ENCODE peak calls at places on chromosomes 7 and 10, in five cellular contexts. One of them, this sample, is unnamed.

GRCh38 chr10:34598972-34599371 is 216.1 kb downstream of the PARD3 start:
- DNase-seq in tibial nerve: no peak
- DNase-seq in glutamatergic neuron: no peak
- DNase-seq in psoas muscle: no peak
- DNase-seq in choroid plexus epithelial cell: peak; percentile 59
- DNase-seq in this sample: no peak

GRCh38 chr7:133633055-133633454 is 380.2 kb downstream of the EXOC4 start:
- DNase-seq in choroid plexus epithelial cell: peak; percentile 81
- DNase-seq in tibial nerve: no peak
- DNase-seq in glutamatergic neuron: no peak
- DNase-seq in psoas muscle: no peak
- DNase-seq in this sample: peak; percentile 26

GRCh38 chr7:155921804-155922506 is 109.7 kb upstream of the SHH start:
- DNase-seq in choroid plexus epithelial cell: no peak
- DNase-seq in tibial nerve: no peak
- DNase-seq in psoas muscle: no peak
- DNase-seq in glutamatergic neuron: no peak
- DNase-seq in this sample: no peak

GRCh38 chr7:84637568-84638338 is 443.2 kb upstream of the SEMA3A start:
- DNase-seq in psoas muscle: no peak
- DNase-seq in choroid plexus epithelial cell: peak; percentile 94
- DNase-seq in glutamatergic neuron: no peak
- DNase-seq in tibial nerve: no peak
- DNase-seq in this sample: peak; percentile 79

GRCh38 chr10:121702351-121703320 is 104.4 kb upstream of the FGFR2 start:
- DNase-seq in glutamatergic neuron: no peak
- DNase-seq in psoas muscle: no peak
- DNase-seq in choroid plexus epithelial cell: peak; percentile 62
- DNase-seq in tibial nerve: no peak
- DNase-seq in this sample: peak; percentile 77

GRCh38 chr10:86348321-86349210 is 18.0 kb downstream of the GRID1 start:
- DNase-seq in psoas muscle: no peak
- DNase-seq in tibial nerve: no peak
- DNase-seq in glutamatergic neuron: peak; percentile 4
- DNase-seq in choroid plexus epithelial cell: peak; percentile 22
- DNase-seq in this sample: no peak

GRCh38 chr10:7428673-7429350 is 18.0 kb upstream of the SFMBT2 start:
- DNase-seq in choroid plexus epithelial cell: no peak
- DNase-seq in psoas muscle: no peak
- DNase-seq in tibial nerve: no peak
- DNase-seq in glutamatergic neuron: no peak
- DNase-seq in this sample: no peak

GRCh38 chr10:14605231-14605925 is 169.3 kb downstream of the FAM107B start:
- DNase-seq in psoas muscle: no peak
- DNase-seq in choroid plexus epithelial cell: peak; percentile 65
- DNase-seq in tibial nerve: no peak
- DNase-seq in glutamatergic neuron: no peak
- DNase-seq in this sample: peak; percentile 80

GRCh38 chr10:88138319-88138848 is 275.0 kb downstream of the PTEN start:
- DNase-seq in choroid plexus epithelial cell: no peak
- DNase-seq in tibial nerve: no peak
- DNase-seq in glutamatergic neuron: no peak
- DNase-seq in psoas muscle: no peak
- DNase-seq in this sample: no peak

GRCh38 chr7:70595741-70596574 is 536.0 kb upstream of the GALNT17 start:
- DNase-seq in tibial nerve: no peak
- DNase-seq in choroid plexus epithelial cell: no peak
- DNase-seq in psoas muscle: peak; percentile 55
- DNase-seq in glutamatergic neuron: peak; percentile 59
- DNase-seq in this sample: no peak

GRCh38 chr7:100949227-100949930 is at the start of gene MUC3A:
- DNase-seq in tibial nerve: no peak
- DNase-seq in psoas muscle: no peak
- DNase-seq in choroid plexus epithelial cell: no peak
- DNase-seq in glutamatergic neuron: no peak
- DNase-seq in this sample: no peak

GRCh38 chr7:73518470-73518869 is 3.6 kb downstream of the BAZ1B start:
- DNase-seq in psoas muscle: no peak
- DNase-seq in tibial nerve: no peak
- DNase-seq in glutamatergic neuron: no peak
- DNase-seq in choroid plexus epithelial cell: no peak
- DNase-seq in this sample: no peak

GRCh38 chr7:96303105-96303685 is 18.7 kb downstream of the SLC25A13 start:
- DNase-seq in choroid plexus epithelial cell: peak; percentile 89
- DNase-seq in glutamatergic neuron: no peak
- DNase-seq in psoas muscle: no peak
- DNase-seq in tibial nerve: no peak
- DNase-seq in this sample: no peak
- TF ChIP-seq CTCF in choroid plexus epithelial cell: no peak
- TF ChIP-seq CTCF in glutamatergic neuron: no peak
- TF ChIP-seq CTCF in psoas muscle: no peak
- TF ChIP-seq CTCF in tibial nerve: no peak
- TF ChIP-seq CTCF in this sample: no peak

GRCh38 chr7:13179011-13179574 is 491.7 kb downstream of the ARL4A start:
- DNase-seq in choroid plexus epithelial cell: peak; percentile 41
- DNase-seq in psoas muscle: no peak
- DNase-seq in glutamatergic neuron: no peak
- DNase-seq in tibial nerve: no peak
- DNase-seq in this sample: no peak
- TF ChIP-seq CTCF in choroid plexus epithelial cell: peak; percentile 25
- TF ChIP-seq CTCF in psoas muscle: no peak
- TF ChIP-seq CTCF in glutamatergic neuron: no peak
- TF ChIP-seq CTCF in tibial nerve: peak; percentile 4
- TF ChIP-seq CTCF in this sample: no peak

DNA sequence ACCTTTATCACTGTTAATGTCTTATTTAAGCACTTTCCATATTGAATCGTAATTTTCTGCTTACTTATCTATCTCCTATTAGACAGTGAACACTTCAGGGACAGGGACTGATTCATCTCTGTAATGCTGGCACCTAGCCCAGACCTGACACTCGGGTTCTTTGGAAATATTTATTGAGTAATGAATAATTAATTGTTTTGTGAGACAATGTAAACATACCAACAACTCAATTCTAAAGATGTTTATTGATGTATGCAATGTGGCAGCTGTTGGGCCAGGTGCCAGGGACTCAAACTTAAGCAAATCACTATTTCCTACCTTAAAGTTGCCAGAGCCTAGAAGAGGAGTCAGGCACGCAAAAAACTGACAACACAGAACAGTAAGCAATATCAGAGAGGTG is 63.7 kb upstream of the BMPER start:
- DNase-seq in psoas muscle: no peak
- DNase-seq in tibial nerve: peak; percentile 71
- DNase-seq in glutamatergic neuron: no peak
- DNase-seq in choroid plexus epithelial cell: peak; percentile 41
- DNase-seq in this sample: peak; percentile 7
- TF ChIP-seq CTCF in psoas muscle: no peak
- TF ChIP-seq CTCF in tibial nerve: no peak
- TF ChIP-seq CTCF in glutamatergic neuron: no peak
- TF ChIP-seq CTCF in choroid plexus epithelial cell: no peak
- TF ChIP-seq CTCF in this sample: no peak

DNA sequence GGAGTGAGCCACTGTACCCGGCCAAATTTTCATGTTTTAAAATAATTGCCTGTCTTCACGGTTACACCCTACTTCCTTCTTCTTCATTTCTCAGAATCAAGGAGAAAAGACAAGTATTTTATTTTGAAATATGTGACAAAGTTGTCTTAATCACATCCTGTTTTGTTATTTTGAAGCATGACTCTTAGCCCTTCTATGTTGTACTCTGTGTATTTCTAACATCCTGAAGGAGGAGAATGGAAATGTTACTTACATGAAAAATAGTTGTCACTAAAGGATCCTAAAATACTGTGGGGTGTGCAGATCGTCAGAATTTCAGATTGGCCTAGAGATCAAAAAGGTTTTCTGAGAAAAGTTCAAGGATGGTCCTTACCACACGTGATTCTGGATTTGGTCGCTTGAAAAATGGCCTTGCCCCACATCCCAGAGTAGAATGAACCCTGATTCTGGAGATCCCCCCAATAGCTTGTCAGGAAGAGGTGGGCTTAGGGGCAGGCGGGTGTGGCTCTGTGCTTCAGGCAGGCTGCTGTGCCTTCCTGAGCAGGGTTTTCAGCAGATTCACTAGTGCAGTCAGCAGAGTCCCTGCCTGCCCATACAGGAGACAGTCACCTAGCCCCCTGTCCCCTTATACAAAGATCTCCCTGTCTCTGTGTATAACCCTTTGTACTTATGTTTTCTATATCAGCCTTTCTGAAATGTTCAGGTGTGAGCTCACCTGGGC is 8.6 kb downstream of the UPP1 start:
- DNase-seq in choroid plexus epithelial cell: no peak
- DNase-seq in tibial nerve: no peak
- DNase-seq in glutamatergic neuron: no peak
- DNase-seq in psoas muscle: no peak
- DNase-seq in this sample: no peak
- TF ChIP-seq CTCF in choroid plexus epithelial cell: no peak
- TF ChIP-seq CTCF in tibial nerve: no peak
- TF ChIP-seq CTCF in glutamatergic neuron: no peak
- TF ChIP-seq CTCF in psoas muscle: no peak
- TF ChIP-seq CTCF in this sample: no peak

DNA sequence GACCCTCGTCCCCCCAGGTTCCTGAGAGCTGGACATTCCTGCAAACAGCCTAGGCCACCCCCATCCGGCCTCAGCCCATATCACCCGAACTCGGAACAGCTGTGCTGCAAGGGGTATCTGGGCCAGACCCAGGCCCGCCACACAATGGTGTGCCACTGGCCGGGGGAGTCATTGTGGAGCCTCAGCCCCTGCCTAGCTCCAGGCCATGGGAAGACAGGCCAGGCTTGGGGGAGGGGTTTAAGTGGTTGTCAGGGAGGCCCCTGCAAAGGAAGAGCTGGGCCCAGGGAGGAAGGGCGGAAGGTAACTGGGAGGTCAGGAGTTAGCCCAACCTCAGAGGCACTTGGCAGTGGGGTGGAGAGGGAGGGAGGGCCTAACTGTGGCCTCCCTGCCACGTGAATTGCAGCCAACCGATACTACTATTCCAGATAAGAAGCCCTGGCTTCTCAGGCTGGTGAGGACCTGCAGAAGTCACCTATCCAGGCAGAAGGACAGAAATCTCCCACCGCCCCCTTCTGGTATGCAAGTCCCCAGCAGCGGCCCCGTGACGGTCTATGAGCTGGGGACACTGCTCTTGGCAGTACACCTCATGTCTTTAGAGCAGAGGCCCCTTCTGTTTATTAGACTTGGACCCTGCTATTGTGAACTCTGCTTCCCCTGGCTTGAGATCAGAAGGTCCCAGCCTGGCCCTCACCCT is 26.8 kb downstream of the VSIR start:
- DNase-seq in glutamatergic neuron: no peak
- DNase-seq in psoas muscle: peak; percentile 56
- DNase-seq in tibial nerve: no peak
- DNase-seq in choroid plexus epithelial cell: no peak
- DNase-seq in this sample: no peak
- TF ChIP-seq CTCF in glutamatergic neuron: no peak
- TF ChIP-seq CTCF in psoas muscle: no peak
- TF ChIP-seq CTCF in tibial nerve: no peak
- TF ChIP-seq CTCF in choroid plexus epithelial cell: no peak
- TF ChIP-seq CTCF in this sample: no peak

DNA sequence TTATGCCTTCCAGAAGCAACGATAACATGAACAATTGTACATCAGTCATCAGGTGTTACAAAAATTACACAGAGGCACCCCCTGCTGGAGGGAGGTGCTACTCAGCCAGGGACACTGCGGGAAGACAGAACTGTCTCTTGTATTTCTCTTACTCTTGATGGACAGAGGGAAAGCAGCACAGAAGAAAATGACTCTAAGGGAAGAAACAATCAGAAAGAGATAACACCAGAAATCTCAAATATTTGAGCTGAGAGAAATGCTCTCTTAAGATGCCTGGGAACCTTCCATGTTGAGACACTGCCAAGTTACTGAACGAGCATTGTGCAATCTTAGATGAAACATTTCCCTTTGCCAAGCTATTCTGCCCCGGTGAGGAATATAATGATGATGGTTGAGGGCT is 227.6 kb upstream of the NPSR1 start:
- DNase-seq in psoas muscle: no peak
- DNase-seq in tibial nerve: peak; percentile 29
- DNase-seq in glutamatergic neuron: no peak
- DNase-seq in choroid plexus epithelial cell: peak; percentile 89
- DNase-seq in this sample: peak; percentile 35
- TF ChIP-seq CTCF in psoas muscle: no peak
- TF ChIP-seq CTCF in tibial nerve: no peak
- TF ChIP-seq CTCF in glutamatergic neuron: peak; percentile 33
- TF ChIP-seq CTCF in choroid plexus epithelial cell: peak; percentile 76
- TF ChIP-seq CTCF in this sample: peak; percentile 86

GRCh38 chr10:75234017-75234682 is 1.6 kb downstream of the COMTD1 start:
- DNase-seq in psoas muscle: peak; percentile 96
- DNase-seq in glutamatergic neuron: peak; percentile 94
- DNase-seq in choroid plexus epithelial cell: peak; percentile 95
- DNase-seq in tibial nerve: peak; percentile 82
- DNase-seq in this sample: peak; percentile 88

GRCh38 chr10:75235375-75236177 is at the start of gene COMTD1:
- DNase-seq in choroid plexus epithelial cell: peak; percentile 91
- DNase-seq in glutamatergic neuron: peak; percentile 96
- DNase-seq in psoas muscle: peak; percentile 97
- DNase-seq in tibial nerve: peak; percentile 86
- DNase-seq in this sample: peak; percentile 85

GRCh38 chr10:75238182-75239180 is 2.7 kb upstream of the COMTD1 start:
- DNase-seq in choroid plexus epithelial cell: no peak
- DNase-seq in tibial nerve: no peak
- DNase-seq in glutamatergic neuron: peak; percentile 29
- DNase-seq in psoas muscle: no peak
- DNase-seq in this sample: no peak

GRCh38 chr10:75234683-75235374 is 928 bp downstream of the COMTD1 start:
- DNase-seq in tibial nerve: no peak
- DNase-seq in glutamatergic neuron: peak; percentile 62
- DNase-seq in psoas muscle: peak; percentile 64
- DNase-seq in choroid plexus epithelial cell: no peak
- DNase-seq in this sample: no peak

DNA sequence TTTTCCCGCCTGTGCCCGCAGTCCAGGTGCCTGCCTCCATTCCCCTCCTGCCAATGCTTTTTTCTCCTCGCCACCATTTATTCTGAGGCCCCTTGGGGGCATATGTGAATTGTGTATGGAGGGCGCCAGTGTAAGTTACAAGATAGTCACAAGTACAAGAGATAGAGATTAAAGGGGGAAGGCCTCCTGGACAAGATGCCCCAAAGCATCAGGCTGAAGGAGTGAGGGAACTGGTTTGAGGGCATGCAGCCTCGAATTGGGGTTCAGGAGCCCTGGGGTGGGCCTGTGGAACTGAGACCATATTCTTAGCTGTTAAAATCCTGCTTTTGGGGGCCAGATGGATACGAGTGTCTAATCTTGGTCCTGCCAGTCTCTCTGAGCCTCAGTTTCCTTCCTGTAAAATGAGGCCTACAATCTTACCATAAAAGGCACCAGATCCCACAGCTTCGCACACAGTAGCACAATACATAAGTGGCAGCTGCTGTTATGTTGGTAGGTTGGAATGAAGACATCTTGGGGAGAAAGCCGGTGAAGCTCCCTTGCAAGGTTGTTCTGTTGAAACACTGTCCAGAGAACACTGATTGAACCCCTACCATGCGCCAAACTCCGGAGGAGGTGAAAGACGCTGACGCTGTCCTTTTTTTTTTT is 545 bp upstream of the COMTD1 start:
- DNase-seq in choroid plexus epithelial cell: no peak
- DNase-seq in tibial nerve: no peak
- DNase-seq in glutamatergic neuron: no peak
- DNase-seq in psoas muscle: no peak
- DNase-seq in this sample: no peak
- TF ChIP-seq CTCF in choroid plexus epithelial cell: no peak
- TF ChIP-seq CTCF in tibial nerve: peak; percentile 22
- TF ChIP-seq CTCF in glutamatergic neuron: peak; percentile 52
- TF ChIP-seq CTCF in psoas muscle: peak; percentile 16
- TF ChIP-seq CTCF in this sample: no peak

GRCh38 chr10:117000580-117000979 is 4.4 kb downstream of the SHTN1 start:
- DNase-seq in tibial nerve: no peak
- DNase-seq in choroid plexus epithelial cell: peak; percentile 2
- DNase-seq in glutamatergic neuron: no peak
- DNase-seq in psoas muscle: no peak
- DNase-seq in this sample: no peak
- TF ChIP-seq CTCF in tibial nerve: no peak
- TF ChIP-seq CTCF in choroid plexus epithelial cell: peak; percentile 9
- TF ChIP-seq CTCF in glutamatergic neuron: no peak
- TF ChIP-seq CTCF in psoas muscle: no peak
- TF ChIP-seq CTCF in this sample: peak; percentile 30